ENCODE peak calls at places on chromosomes 11 and 22, in six cellular contexts. L is IMR-90, Q is mesendoderm, E is mesenchymal stem cell, A is H1, X is H9. T is an unnamed sample.

GRCh38 chr11:73028621-73029020 is 113.5 kb downstream of the FCHSD2 start:
- DNase-seq in Q (no peak), E (no peak), X (no peak), A (no peak), L (no peak), T (no peak)

GRCh38 chr11:128405693-128406364 is 181.5 kb downstream of the ETS1 start:
- DNase-seq in L (no peak), X (no peak), A (no peak), E (no peak), Q (no peak), T (no peak)

GRCh38 chr22:36439481-36440271 is 41.8 kb downstream of the TXN2 start:
- DNase-seq in Q (peak; percentile 83), X (no peak), L (peak; percentile 97), A (no peak), E (peak; percentile 98), T (no peak)

GRCh38 chr11:37946155-37946766 is 1348.2 kb upstream of the RAG2 start:
- DNase-seq in E (peak; percentile 62), A (peak; percentile 29), L (peak; percentile 27), X (peak; percentile 59), Q (peak; percentile 83), T (peak; percentile 33)

GRCh38 chr11:28243057-28243456 is 134.9 kb downstream of the METTL15 start:
- DNase-seq in Q (no peak), A (no peak), E (no peak), L (no peak), X (no peak), T (no peak)

GRCh38 chr22:46862418-46863324 is 100.2 kb downstream of the TBC1D22A start:
- DNase-seq in L (no peak), A (no peak), E (no peak), Q (no peak), X (no peak), T (no peak)

GRCh38 chr11:72223615-72224586 is 666 bp upstream of the INPPL1 start:
- DNase-seq in E (peak; percentile 78), X (peak; percentile 71), A (no peak), Q (peak; percentile 79), L (peak; percentile 56), T (no peak)

GRCh38 chr11:27672836-27673464 is 27.3 kb downstream of the BDNF start:
- DNase-seq in X (no peak), E (no peak), A (no peak), L (peak; percentile 70), Q (no peak), T (no peak)

GRCh38 chr11:90757851-90758494 is 535.1 kb upstream of the CHORDC1 start:
- DNase-seq in A (no peak), X (no peak), E (no peak), Q (no peak), L (no peak), T (no peak)

GRCh38 chr22:46446799-46447198 is 90.6 kb downstream of the CELSR1 start:
- DNase-seq in Q (no peak), E (no peak), X (no peak), L (no peak), A (no peak), T (no peak)

GRCh38 chr11:86396403-86396802 is 21.7 kb downstream of the CCDC81 start:
- DNase-seq in L (peak; percentile 84), X (no peak), E (peak; percentile 59), Q (no peak), A (no peak), T (no peak)

GRCh38 chr11:12324585-12324984 is 52.8 kb upstream of the PARVA start:
- DNase-seq in E (no peak), Q (no peak), A (no peak), X (no peak), L (no peak), T (no peak)
- H2BK15ac ChIP-seq in E (no peak overlapping the region), Q (no peak overlapping the region), A (no peak overlapping the region), X (no peak overlapping the region), L (peak overlapping the region; percentile 36), T (no peak overlapping the region)

GRCh38 chr11:44004452-44004833 is 43.3 kb upstream of the ACCSL start:
- DNase-seq in E (no peak), Q (no peak), A (no peak), X (no peak), L (no peak), T (no peak)
- H3K4me1 ChIP-seq in E (no peaks in the 10 kb centered on the region), Q (no peaks in the 10 kb centered on the region), A (peaks cover 5% of the 10 kb centered on the region), X (no peaks in the 10 kb centered on the region), L (no peaks in the 10 kb centered on the region), T (peaks cover 11% of the 10 kb centered on the region)

GRCh38 chr11:61510980-61511373 is 2.4 kb downstream of the LRRC10B start:
- DNase-seq in X (no peak), E (no peak), L (no peak), Q (no peak), A (no peak), T (no peak)

GRCh38 chr11:61512435-61512834 is 3.9 kb downstream of the LRRC10B start:
- DNase-seq in E (no peak), Q (no peak), A (no peak), L (no peak), X (no peak), T (no peak)

GRCh38 chr11:61511383-61511782 is 2.8 kb downstream of the LRRC10B start:
- DNase-seq in Q (no peak), A (no peak), X (no peak), L (no peak), E (no peak), T (no peak)

GRCh38 chr11:61514050-61514917 is 5.7 kb downstream of the LRRC10B start:
- DNase-seq in X (peak; percentile 58), E (no peak), L (no peak), Q (no peak), A (no peak), T (no peak)

DNA sequence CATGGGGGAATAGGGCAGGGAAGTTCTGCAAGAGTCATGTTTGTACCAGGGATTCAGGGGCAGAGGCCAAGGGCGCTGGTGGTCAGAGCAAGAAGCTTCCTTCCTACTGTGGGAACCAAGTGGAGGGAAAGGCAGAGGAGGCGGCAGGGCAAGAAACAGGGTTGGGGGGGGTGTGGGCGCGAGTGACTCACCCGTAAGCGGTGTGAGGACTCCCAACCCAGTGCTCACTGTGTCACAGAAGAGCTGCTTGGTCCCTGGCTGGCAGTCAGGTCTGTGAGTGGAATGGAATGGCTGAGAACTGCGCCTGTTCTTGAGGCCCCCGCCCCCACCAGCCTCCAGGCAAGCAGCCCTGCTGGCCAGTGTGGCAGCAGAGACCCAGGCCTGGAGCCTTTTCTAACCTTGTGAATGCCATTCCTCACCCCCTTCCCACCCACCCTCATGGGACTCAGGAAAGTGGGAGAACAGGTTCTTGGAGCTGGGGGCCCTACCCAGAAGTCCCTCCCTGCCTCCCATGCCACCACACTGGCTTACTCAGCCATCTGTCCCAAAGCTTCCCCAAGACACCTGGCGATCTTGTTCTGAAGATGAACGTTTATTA is 4.7 kb downstream of the LRRC10B start:
- DNase-seq in E (no peak), L (no peak), X (no peak), A (no peak), Q (peak; percentile 59), T (no peak)
- H3K9ac ChIP-seq in E (no peak overlapping the region), L (no peak overlapping the region), X (no peak overlapping the region), A (no peak overlapping the region), Q (no peak overlapping the region), T (peak overlapping the region; percentile 51)

GRCh38 chr11:316031-316701 is 2.3 kb downstream of the IFITM1 start:
- DNase-seq in A (no peak), X (peak; percentile 36), E (peak; percentile 40), L (no peak), Q (no peak), T (no peak)
- H2BK15ac ChIP-seq in A (no peak overlapping the region), X (no peak overlapping the region), E (peak overlapping the region; percentile 89), L (no peak overlapping the region), Q (no peak overlapping the region), T (peak overlapping the region; percentile 32)

GRCh38 chr22:23235425-23235824 is 55.1 kb downstream of the BCR start:
- DNase-seq in A (no peak), X (no peak), Q (no peak), E (no peak), L (peak; percentile 17), T (no peak)

GRCh38 chr22:23233084-23233501 is 52.8 kb downstream of the BCR start:
- DNase-seq in X (peak; percentile 49), E (no peak), A (no peak), L (no peak), Q (peak; percentile 61), T (no peak)

GRCh38 chr22:23233746-23234408 is 53.6 kb downstream of the BCR start:
- DNase-seq in A (no peak), E (peak; percentile 34), X (no peak), Q (no peak), L (peak; percentile 92), T (no peak)

GRCh38 chr22:23236026-23236425 is 55.7 kb downstream of the BCR start:
- DNase-seq in E (no peak), X (no peak), Q (no peak), A (no peak), L (peak; percentile 15), T (no peak)

DNA sequence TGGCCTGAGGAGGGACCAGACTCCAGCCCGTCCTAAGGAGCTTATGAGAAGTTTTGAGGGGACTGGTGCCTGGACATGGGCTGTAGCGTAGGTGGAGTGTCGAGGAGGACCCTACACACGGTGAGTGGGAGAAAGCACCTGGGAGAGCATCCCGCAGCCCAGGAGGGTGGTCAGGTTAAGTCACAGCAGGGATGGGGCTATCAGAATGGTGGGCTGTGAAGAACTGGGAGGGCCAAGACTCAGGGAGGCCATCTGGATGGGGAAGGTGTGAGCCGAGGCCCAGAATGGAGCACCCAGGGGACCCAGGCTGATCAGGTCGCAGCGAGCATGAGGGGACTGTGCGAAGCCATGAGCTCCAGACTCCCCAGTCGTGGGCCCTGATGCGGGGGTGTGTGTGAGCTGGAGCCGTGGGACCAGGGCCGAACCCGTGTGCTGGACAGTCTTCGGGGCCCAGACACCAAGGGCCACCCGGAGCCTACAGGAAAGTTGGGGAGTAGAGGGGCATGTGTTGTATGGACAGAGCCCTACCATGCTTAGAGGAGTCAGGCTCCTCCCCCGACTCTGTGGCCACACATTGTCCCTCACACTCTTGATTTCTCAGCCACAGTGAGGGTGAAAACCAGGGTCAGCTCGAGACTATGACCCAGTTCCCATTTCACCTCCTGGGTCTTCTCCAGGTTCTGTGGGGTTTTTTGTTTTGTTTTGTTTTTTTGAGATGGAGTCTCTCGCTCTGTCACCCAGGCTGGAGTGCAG is 54.3 kb downstream of the BCR start:
- DNase-seq in A (no peak), X (no peak), L (no peak), Q (no peak), E (no peak), T (no peak)
- H3K4me1 ChIP-seq in A (peaks cover 31% of the 10 kb centered on the region), X (peaks cover 20% of the 10 kb centered on the region), L (peaks cover 14% of the 10 kb centered on the region), Q (peaks cover 30% of the 10 kb centered on the region), E (peaks cover 50% of the 10 kb centered on the region), T (peaks cover 39% of the 10 kb centered on the region)